ENCODE peak calls at places on chromosome 10, in seven cellular contexts. X is left ventricle myocardium inferior; Q is NCI-H460; Y is activated CD8-positive, alpha-beta memory T cell treated with anti-CD3 and anti-CD28 coated beads for 24 hours; D is activated T-cell treated with anti-CD3 and anti-CD28 coated beads for 48 hours; W is HS-5; O is GM10248. N is an unnamed sample.
A peak's percentile ranks its signal among the peaks of the same experiment; 100 is the strongest.

GRCh38 chr10:27646604-27647191 is 98.9 kb downstream of the MKX start:
- DNase-seq in X (no peak), Q (no peak), Y (no peak), D (no peak), W (no peak), O (no peak), N (no peak)

GRCh38 chr10:35942052-35942451 is 300.0 kb upstream of the FZD8 start:
- DNase-seq in X (no peak), Q (no peak), Y (no peak), D (no peak), W (no peak), O (no peak), N (no peak)

GRCh38 chr10:50788951-50789904 is 49.5 kb downstream of the ASAH2B start:
- DNase-seq in X (no peak), Q (peak; percentile 30), Y (no peak), D (no peak), W (no peak), O (peak; percentile 12), N (no peak)

GRCh38 chr10:78190051-78190450 is 156.4 kb downstream of the RPS24 start:
- DNase-seq in X (no peak), Q (no peak), Y (no peak), D (no peak), W (no peak), O (no peak), N (no peak)

GRCh38 chr10:59817806-59818205 is 64.6 kb upstream of the MRLN start:
- DNase-seq in X (no peak), Q (no peak), Y (no peak), D (no peak), W (no peak), O (no peak), N (no peak)

GRCh38 chr10:11176746-11177145 is 159.1 kb downstream of the CELF2 start:
- DNase-seq in X (no peak), Q (no peak), Y (no peak), D (no peak), W (no peak), O (no peak), N (no peak)

GRCh38 chr10:86393401-86393800 is 26.8 kb upstream of the GRID1 start:
- DNase-seq in X (no peak), Q (peak; percentile 26), Y (no peak), D (no peak), W (no peak), O (no peak), N (no peak)

GRCh38 chr10:35042783-35043182 is 47.4 kb downstream of the CUL2 start:
- DNase-seq in X (no peak), Q (no peak), Y (no peak), D (no peak), W (no peak), O (no peak), N (no peak)

GRCh38 chr10:79242620-79243152 is 104.6 kb upstream of the PPIF start:
- DNase-seq in X (peak; percentile 74), Q (peak; percentile 16), Y (peak; percentile 80), D (peak; percentile 69), W (peak; percentile 15), O (peak; percentile 78), N (peak; percentile 62)

GRCh38 chr10:48684792-48685651 is at the start of gene WDFY4:
- DNase-seq in X (no peak), Q (no peak), Y (no peak), D (no peak), W (no peak), O (peak; percentile 83), N (no peak)

GRCh38 chr10:34223658-34224057 is 591.4 kb downstream of the PARD3 start:
- DNase-seq in X (no peak), Q (no peak), Y (no peak), D (no peak), W (no peak), O (no peak), N (no peak)